ENCODE peak calls at places on chromosomes 2 and 18, in ten cellular contexts. One of them, this sample, is unnamed.

GRCh38 chr2:234671231-234671630 is 174.3 kb upstream of the ARL4C start:
- DNase-seq in mesendoderm: no peak
- DNase-seq in MCF 10A: no peak
- DNase-seq in anterior cingulate cortex: no peak
- DNase-seq in DND-41: no peak
- DNase-seq in activated gamma-delta T cell treated with Interleukin-2 at 50 U/mL for 16 hours: no peak
- DNase-seq in HEK293T: no peak
- DNase-seq in activated effector memory CD4-positive, alpha-beta T cell treated with anti-CD3 and anti-CD28 coated beads, Interleukin-2, amount 50 U/mL, for 16 hours: no peak
- DNase-seq in left kidney: no peak
- DNase-seq in GF-D8: no peak
- DNase-seq in this sample: no peak

GRCh38 chr18:9172506-9173127 is 36.0 kb downstream of the ANKRD12 start:
- DNase-seq in MCF 10A: no peak
- DNase-seq in DND-41: no peak
- DNase-seq in anterior cingulate cortex: no peak
- DNase-seq in GF-D8: no peak
- DNase-seq in mesendoderm: no peak
- DNase-seq in activated gamma-delta T cell treated with Interleukin-2 at 50 U/mL for 16 hours: no peak
- DNase-seq in left kidney: no peak
- DNase-seq in activated effector memory CD4-positive, alpha-beta T cell treated with anti-CD3 and anti-CD28 coated beads, Interleukin-2, amount 50 U/mL, for 16 hours: no peak
- DNase-seq in HEK293T: no peak
- DNase-seq in this sample: no peak

GRCh38 chr2:199499005-199499404 is 41.3 kb upstream of the SATB2 start:
- DNase-seq in mesendoderm: no peak
- DNase-seq in MCF 10A: no peak
- DNase-seq in GF-D8: no peak
- DNase-seq in activated gamma-delta T cell treated with Interleukin-2 at 50 U/mL for 16 hours: no peak
- DNase-seq in HEK293T: no peak
- DNase-seq in anterior cingulate cortex: no peak
- DNase-seq in left kidney: no peak
- DNase-seq in activated effector memory CD4-positive, alpha-beta T cell treated with anti-CD3 and anti-CD28 coated beads, Interleukin-2, amount 50 U/mL, for 16 hours: no peak
- DNase-seq in DND-41: no peak
- DNase-seq in this sample: no peak

GRCh38 chr2:113851640-113852039 is 38.2 kb upstream of the ACTR3 start:
- DNase-seq in DND-41: no peak
- DNase-seq in GF-D8: no peak
- DNase-seq in MCF 10A: peak
- DNase-seq in left kidney: no peak
- DNase-seq in anterior cingulate cortex: no peak
- DNase-seq in HEK293T: no peak
- DNase-seq in activated gamma-delta T cell treated with Interleukin-2 at 50 U/mL for 16 hours: no peak
- DNase-seq in activated effector memory CD4-positive, alpha-beta T cell treated with anti-CD3 and anti-CD28 coated beads, Interleukin-2, amount 50 U/mL, for 16 hours: no peak
- DNase-seq in mesendoderm: no peak
- DNase-seq in this sample: no peak

GRCh38 chr2:2188344-2189111 is 142.5 kb downstream of the MYT1L start:
- DNase-seq in DND-41: no peak
- DNase-seq in activated effector memory CD4-positive, alpha-beta T cell treated with anti-CD3 and anti-CD28 coated beads, Interleukin-2, amount 50 U/mL, for 16 hours: no peak
- DNase-seq in mesendoderm: no peak
- DNase-seq in HEK293T: no peak
- DNase-seq in GF-D8: no peak
- DNase-seq in activated gamma-delta T cell treated with Interleukin-2 at 50 U/mL for 16 hours: no peak
- DNase-seq in MCF 10A: no peak
- DNase-seq in anterior cingulate cortex: no peak
- DNase-seq in left kidney: no peak
- DNase-seq in this sample: no peak

GRCh38 chr2:64371727-64372126 is 82.2 kb upstream of the LGALSL start:
- DNase-seq in left kidney: no peak
- DNase-seq in activated effector memory CD4-positive, alpha-beta T cell treated with anti-CD3 and anti-CD28 coated beads, Interleukin-2, amount 50 U/mL, for 16 hours: no peak
- DNase-seq in mesendoderm: no peak
- DNase-seq in anterior cingulate cortex: no peak
- DNase-seq in DND-41: no peak
- DNase-seq in HEK293T: no peak
- DNase-seq in activated gamma-delta T cell treated with Interleukin-2 at 50 U/mL for 16 hours: no peak
- DNase-seq in MCF 10A: peak
- DNase-seq in GF-D8: no peak
- DNase-seq in this sample: no peak

GRCh38 chr2:188623995-188624643 is 332.4 kb downstream of the GULP1 start:
- DNase-seq in mesendoderm: peak
- DNase-seq in activated effector memory CD4-positive, alpha-beta T cell treated with anti-CD3 and anti-CD28 coated beads, Interleukin-2, amount 50 U/mL, for 16 hours: no peak
- DNase-seq in left kidney: peak
- DNase-seq in GF-D8: no peak
- DNase-seq in activated gamma-delta T cell treated with Interleukin-2 at 50 U/mL for 16 hours: no peak
- DNase-seq in DND-41: no peak
- DNase-seq in anterior cingulate cortex: no peak
- DNase-seq in MCF 10A: no peak
- DNase-seq in HEK293T: peak
- DNase-seq in this sample: no peak

GRCh38 chr2:17800693-17801458 is 15.4 kb upstream of the MSGN1 start:
- DNase-seq in GF-D8: no peak
- DNase-seq in MCF 10A: no peak
- DNase-seq in DND-41: peak
- DNase-seq in left kidney: no peak
- DNase-seq in HEK293T: no peak
- DNase-seq in anterior cingulate cortex: no peak
- DNase-seq in activated gamma-delta T cell treated with Interleukin-2 at 50 U/mL for 16 hours: no peak
- DNase-seq in mesendoderm: no peak
- DNase-seq in activated effector memory CD4-positive, alpha-beta T cell treated with anti-CD3 and anti-CD28 coated beads, Interleukin-2, amount 50 U/mL, for 16 hours: no peak
- DNase-seq in this sample: no peak

GRCh38 chr2:179612591-179613298 is 248.7 kb downstream of the ZNF385B start:
- DNase-seq in MCF 10A: no peak
- DNase-seq in activated effector memory CD4-positive, alpha-beta T cell treated with anti-CD3 and anti-CD28 coated beads, Interleukin-2, amount 50 U/mL, for 16 hours: no peak
- DNase-seq in HEK293T: no peak
- DNase-seq in activated gamma-delta T cell treated with Interleukin-2 at 50 U/mL for 16 hours: no peak
- DNase-seq in left kidney: no peak
- DNase-seq in mesendoderm: peak
- DNase-seq in DND-41: no peak
- DNase-seq in GF-D8: no peak
- DNase-seq in anterior cingulate cortex: no peak
- DNase-seq in this sample: no peak

GRCh38 chr2:6913415-6914157 is 3.6 kb upstream of the RNF144A start:
- DNase-seq in activated gamma-delta T cell treated with Interleukin-2 at 50 U/mL for 16 hours: peak
- DNase-seq in GF-D8: no peak
- DNase-seq in left kidney: peak
- DNase-seq in mesendoderm: no peak
- DNase-seq in MCF 10A: no peak
- DNase-seq in HEK293T: no peak
- DNase-seq in anterior cingulate cortex: no peak
- DNase-seq in DND-41: no peak
- DNase-seq in activated effector memory CD4-positive, alpha-beta T cell treated with anti-CD3 and anti-CD28 coated beads, Interleukin-2, amount 50 U/mL, for 16 hours: peak
- DNase-seq in this sample: no peak

GRCh38 chr18:36309436-36310391 is 12.2 kb downstream of the FHOD3 start:
- DNase-seq in left kidney: peak
- DNase-seq in activated effector memory CD4-positive, alpha-beta T cell treated with anti-CD3 and anti-CD28 coated beads, Interleukin-2, amount 50 U/mL, for 16 hours: no peak
- DNase-seq in anterior cingulate cortex: no peak
- DNase-seq in HEK293T: no peak
- DNase-seq in MCF 10A: peak
- DNase-seq in GF-D8: no peak
- DNase-seq in DND-41: no peak
- DNase-seq in activated gamma-delta T cell treated with Interleukin-2 at 50 U/mL for 16 hours: no peak
- DNase-seq in mesendoderm: no peak
- DNase-seq in this sample: no peak

GRCh38 chr18:22684268-22684667 is 248.9 kb upstream of the RBBP8 start:
- DNase-seq in activated gamma-delta T cell treated with Interleukin-2 at 50 U/mL for 16 hours: no peak
- DNase-seq in MCF 10A: no peak
- DNase-seq in anterior cingulate cortex: no peak
- DNase-seq in HEK293T: no peak
- DNase-seq in activated effector memory CD4-positive, alpha-beta T cell treated with anti-CD3 and anti-CD28 coated beads, Interleukin-2, amount 50 U/mL, for 16 hours: no peak
- DNase-seq in DND-41: no peak
- DNase-seq in left kidney: no peak
- DNase-seq in GF-D8: no peak
- DNase-seq in mesendoderm: no peak
- DNase-seq in this sample: no peak

GRCh38 chr18:61980355-61980754 is 87.5 kb upstream of the RNF152 start:
- DNase-seq in MCF 10A: peak
- DNase-seq in mesendoderm: no peak
- DNase-seq in HEK293T: no peak
- DNase-seq in DND-41: no peak
- DNase-seq in activated effector memory CD4-positive, alpha-beta T cell treated with anti-CD3 and anti-CD28 coated beads, Interleukin-2, amount 50 U/mL, for 16 hours: no peak
- DNase-seq in left kidney: no peak
- DNase-seq in anterior cingulate cortex: no peak
- DNase-seq in activated gamma-delta T cell treated with Interleukin-2 at 50 U/mL for 16 hours: no peak
- DNase-seq in GF-D8: peak
- DNase-seq in this sample: no peak